ENCODE peak calls at places on chromosome 17, in seven cellular contexts. H, M, J, K, L, O and V are unnamed samples.

GRCh38 chr17:27868565-27868964 is 24.6 kb downstream of the LYRM9 start:
- DNase-seq in J (no peak), L (no peak), H (no peak), K (no peak), O (no peak), M (no peak), V (peak)

GRCh38 chr17:46879101-46879500 is 27.7 kb downstream of the WNT9B start:
- DNase-seq in L (no peak), J (no peak), H (no peak), O (no peak), M (no peak), K (no peak), V (no peak)

GRCh38 chr17:9872852-9873251 is 32.2 kb downstream of the RCVRN start:
- DNase-seq in J (no peak), L (no peak), K (no peak), M (no peak), O (no peak), H (no peak), V (no peak)

GRCh38 chr17:78745407-78746088 is 36.5 kb downstream of the CYTH1 start:
- DNase-seq in H (no peak), L (peak), J (no peak), M (no peak), O (no peak), K (no peak), V (peak)

GRCh38 chr17:80153004-80153403 is 6.1 kb upstream of the EIF4A3 start:
- DNase-seq in J (no peak), L (no peak), K (no peak), M (no peak), O (peak), H (no peak), V (no peak)

GRCh38 chr17:65468321-65468720 is 93.1 kb downstream of the AXIN2 start:
- DNase-seq in J (no peak), K (no peak), O (no peak), L (no peak), M (no peak), H (no peak), V (no peak)

GRCh38 chr17:37774508-37774907 is 29.6 kb upstream of the HNF1B start:
- DNase-seq in J (no peak), L (no peak), H (no peak), K (no peak), M (no peak), O (peak), V (no peak)

GRCh38 chr17:55348749-55349354 is 72.8 kb downstream of the MMD start:
- DNase-seq in J (peak), L (peak), O (no peak), M (no peak), H (peak), K (peak), V (peak)

GRCh38 chr17:28901866-28902818 is 737 bp downstream of the DHRS13 start:
- DNase-seq in H (no peak), O (no peak), K (peak), M (no peak), J (peak), L (no peak), V (peak)

GRCh38 chr17:17511293-17511741 is 15.1 kb upstream of the RASD1 start:
- DNase-seq in K (no peak), H (no peak), O (no peak), M (no peak), L (no peak), J (no peak), V (no peak)

GRCh38 chr17:11853321-11854151 is 143.7 kb downstream of the ZNF18 start:
- DNase-seq in H (no peak), K (no peak), M (no peak), L (no peak), O (no peak), J (no peak), V (no peak)

GRCh38 chr17:30232015-30232821 is 3.3 kb downstream of the SLC6A4 start:
- DNase-seq in H (no peak), O (no peak), L (no peak), M (no peak), K (no peak), J (no peak), V (no peak)

GRCh38 chr17:49694847-49695697 is 12.7 kb downstream of the SLC35B1 start:
- DNase-seq in L (peak), J (peak), O (no peak), H (no peak), K (peak), M (no peak), V (peak)

GRCh38 chr17:59756236-59756818 is 48.9 kb downstream of the VMP1 start:
- DNase-seq in J (no peak), O (no peak), L (peak), K (no peak), H (peak), M (no peak), V (peak)

GRCh38 chr17:78974635-78975591 is 4.8 kb downstream of the LGALS3BP start:
- DNase-seq in L (no peak), M (no peak), K (no peak), O (no peak), J (no peak), H (peak), V (peak)

GRCh38 chr17:703081-703875 is 11.4 kb downstream of the VPS53 start:
- DNase-seq in J (no peak), M (no peak), H (no peak), L (no peak), K (no peak), O (no peak), V (no peak)

GRCh38 chr17:41421116-41421515 is 3.3 kb downstream of the KRT37 start:
- DNase-seq in J (no peak), O (no peak), M (no peak), H (no peak), L (peak), K (no peak), V (peak)

GRCh38 chr17:41420134-41420533 is 4.3 kb downstream of the KRT37 start:
- DNase-seq in K (no peak), J (no peak), L (no peak), M (no peak), O (no peak), H (no peak), V (no peak)

GRCh38 chr17:41419712-41420111 is 4.7 kb downstream of the KRT37 start:
- DNase-seq in K (no peak), L (no peak), M (no peak), O (no peak), H (no peak), J (no peak), V (no peak)

GRCh38 chr17:41421617-41422016 is 2.8 kb downstream of the KRT37 start:
- DNase-seq in J (no peak), H (no peak), L (no peak), K (no peak), O (no peak), M (no peak), V (no peak)

DNA sequence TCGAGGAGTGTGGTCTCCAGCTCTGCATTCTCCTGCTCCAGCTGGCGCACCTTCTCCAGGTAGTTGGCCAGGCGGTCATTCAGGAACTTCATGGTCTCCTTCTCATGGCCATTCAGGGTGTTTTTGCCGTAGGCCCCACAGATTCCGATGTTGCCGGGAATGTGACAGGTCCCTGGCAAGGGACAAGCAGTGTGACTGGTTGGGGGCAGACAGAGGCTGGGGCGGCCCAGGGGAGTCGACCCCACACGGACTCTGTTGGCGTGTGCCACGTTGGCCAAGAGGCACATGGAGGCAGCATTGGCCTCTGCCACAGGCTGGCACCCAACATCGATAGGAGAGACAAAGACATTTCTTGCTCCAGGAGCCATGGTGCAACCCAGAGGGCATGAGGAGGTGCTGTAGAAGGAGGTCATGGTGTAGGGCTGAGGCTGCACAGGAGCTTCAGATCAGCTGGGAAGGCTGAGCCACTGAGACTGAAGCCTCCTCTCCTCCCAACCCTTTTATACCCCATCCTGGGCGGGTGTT is at the start of gene KRT37:
- DNase-seq in O (no peak), K (no peak), M (no peak), H (no peak), J (no peak), L (no peak), V (no peak)
- TF ChIP-seq JUND in O (no peak), K (no peak), M (no peak), H (no peak), J (no peak), L (no peak), V (no peak)

GRCh38 chr17:34892864-34893263 is 68.4 kb downstream of the CCT6B start:
- DNase-seq in M (peak), H (peak), O (no peak), K (peak), L (no peak), J (peak), V (peak)
- TF ChIP-seq JUND in M (no peak), H (no peak), O (no peak), K (no peak), L (no peak), J (no peak), V (no peak)

DNA sequence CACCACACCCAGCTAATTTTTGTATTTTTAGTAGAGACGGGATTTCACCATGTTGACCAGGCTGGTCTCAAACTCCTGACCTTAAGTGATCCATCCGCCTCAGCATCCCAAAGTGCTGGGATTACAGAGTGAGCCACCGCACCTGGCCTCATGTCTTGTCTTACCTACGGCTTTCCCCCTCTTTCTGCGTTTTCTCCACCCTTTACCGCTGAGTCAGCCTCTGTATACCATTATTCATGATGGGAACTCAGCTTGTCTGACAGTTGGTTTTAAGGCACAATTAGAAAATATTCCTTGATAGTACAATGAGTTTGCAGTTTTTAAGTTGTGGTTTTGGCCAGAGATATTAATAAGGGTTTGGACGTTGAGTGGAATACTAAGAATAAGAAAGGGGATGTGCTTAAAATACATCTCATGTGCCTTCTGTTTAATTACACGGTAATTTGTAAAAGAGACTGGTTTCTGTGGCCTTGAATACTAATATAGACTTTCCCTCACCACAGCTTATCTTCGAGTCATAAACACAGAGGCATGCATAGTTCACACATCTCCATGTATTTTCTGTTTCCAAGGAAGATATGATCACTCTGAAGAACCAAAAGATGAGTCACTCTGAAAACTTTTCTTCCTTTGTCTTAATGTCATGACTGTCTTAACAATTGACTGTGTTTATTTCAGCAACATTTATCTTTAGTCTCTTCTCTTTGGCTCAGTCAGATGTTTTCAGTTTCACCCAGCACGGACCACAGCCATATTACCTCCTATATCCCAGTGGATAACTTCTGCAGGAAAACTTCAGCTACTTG is 54.3 kb downstream of the PITPNC1 start:
- DNase-seq in J (no peak), K (peak), L (no peak), M (no peak), H (peak), O (no peak), V (no peak)
- TF ChIP-seq JUND in J (peak), K (peak), L (no peak), M (no peak), H (peak), O (peak), V (no peak)

DNA sequence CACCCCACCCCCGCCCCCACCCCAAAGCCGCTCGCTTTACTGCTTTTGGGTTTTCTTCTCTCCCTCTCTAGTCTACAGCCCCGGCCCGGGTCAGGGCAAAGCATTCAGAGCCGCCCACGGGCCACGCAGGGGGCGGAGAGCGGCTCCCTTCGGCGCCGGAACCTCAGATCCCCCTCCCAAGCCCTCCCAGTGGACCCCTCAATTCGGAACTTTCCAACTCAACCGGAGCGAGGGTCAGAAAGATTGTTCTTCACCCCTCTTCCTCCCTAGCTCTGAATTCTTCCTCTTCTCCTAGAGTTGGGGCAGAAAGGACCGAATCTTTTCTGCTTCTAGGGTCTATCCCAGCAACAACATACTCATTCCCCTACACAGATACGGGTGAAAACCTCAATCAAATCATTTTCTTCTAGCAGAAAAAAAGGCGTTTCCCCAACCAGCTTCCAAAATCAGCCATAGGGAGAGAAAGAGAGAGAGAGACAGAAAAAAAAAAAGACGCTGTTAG is 1.0 kb downstream of the HOXB2 start:
- DNase-seq in M (no peak), O (no peak), J (no peak), K (no peak), L (no peak), H (no peak), V (no peak)
- TF ChIP-seq JUND in M (no peak), O (no peak), J (no peak), K (no peak), L (no peak), H (no peak), V (no peak)

DNA sequence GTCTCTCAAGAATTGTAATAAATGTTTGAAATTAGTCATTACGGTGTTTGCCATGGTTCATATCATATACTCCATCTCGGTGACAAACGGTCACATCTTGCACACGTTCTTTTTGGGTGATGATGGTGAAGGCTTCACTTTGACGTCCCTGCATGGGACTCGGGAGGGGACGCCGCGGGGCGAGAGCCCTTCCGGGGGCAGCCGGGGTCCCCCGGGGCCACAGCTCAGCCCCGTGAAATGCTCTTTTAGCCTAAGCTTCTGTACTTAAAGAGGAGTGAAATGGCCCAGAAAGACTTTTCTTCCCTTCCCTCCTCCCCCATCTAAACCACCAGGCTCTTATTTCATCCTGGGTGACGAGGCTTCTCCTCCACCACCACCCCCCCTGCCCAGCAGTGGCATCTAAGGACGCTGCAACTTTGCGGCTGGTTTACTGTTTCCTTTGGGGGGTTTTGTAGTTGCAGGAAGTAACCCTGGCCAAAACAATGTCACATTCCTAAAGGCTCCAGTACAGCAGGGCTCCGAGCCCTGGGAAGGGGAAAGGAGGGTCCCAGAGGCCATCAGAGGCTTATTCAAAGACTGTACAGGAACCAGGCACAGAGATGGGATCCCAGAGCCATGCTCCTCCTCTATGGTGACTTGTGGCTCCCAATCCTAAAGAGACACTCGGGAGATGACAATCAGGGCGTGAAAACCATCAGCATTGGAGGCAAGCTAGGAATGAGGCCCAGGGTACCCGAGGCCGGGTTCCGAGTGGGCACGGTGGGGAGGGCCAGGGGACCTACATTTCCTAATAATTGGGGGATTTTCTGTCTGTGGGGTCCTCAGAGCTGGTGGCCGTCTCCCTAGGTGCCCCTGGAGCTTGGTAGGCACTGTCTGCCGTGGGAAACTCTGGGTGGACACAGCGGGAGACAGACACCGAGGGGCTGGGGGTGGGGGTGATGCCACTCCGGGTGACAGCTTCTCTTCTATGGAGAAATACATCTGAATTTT is 312.8 kb upstream of the TNRC6C start:
- DNase-seq in L (no peak), H (no peak), O (no peak), M (no peak), J (no peak), K (no peak), V (no peak)
- TF ChIP-seq JUND in L (no peak), H (no peak), O (no peak), M (no peak), J (no peak), K (no peak), V (no peak)

DNA sequence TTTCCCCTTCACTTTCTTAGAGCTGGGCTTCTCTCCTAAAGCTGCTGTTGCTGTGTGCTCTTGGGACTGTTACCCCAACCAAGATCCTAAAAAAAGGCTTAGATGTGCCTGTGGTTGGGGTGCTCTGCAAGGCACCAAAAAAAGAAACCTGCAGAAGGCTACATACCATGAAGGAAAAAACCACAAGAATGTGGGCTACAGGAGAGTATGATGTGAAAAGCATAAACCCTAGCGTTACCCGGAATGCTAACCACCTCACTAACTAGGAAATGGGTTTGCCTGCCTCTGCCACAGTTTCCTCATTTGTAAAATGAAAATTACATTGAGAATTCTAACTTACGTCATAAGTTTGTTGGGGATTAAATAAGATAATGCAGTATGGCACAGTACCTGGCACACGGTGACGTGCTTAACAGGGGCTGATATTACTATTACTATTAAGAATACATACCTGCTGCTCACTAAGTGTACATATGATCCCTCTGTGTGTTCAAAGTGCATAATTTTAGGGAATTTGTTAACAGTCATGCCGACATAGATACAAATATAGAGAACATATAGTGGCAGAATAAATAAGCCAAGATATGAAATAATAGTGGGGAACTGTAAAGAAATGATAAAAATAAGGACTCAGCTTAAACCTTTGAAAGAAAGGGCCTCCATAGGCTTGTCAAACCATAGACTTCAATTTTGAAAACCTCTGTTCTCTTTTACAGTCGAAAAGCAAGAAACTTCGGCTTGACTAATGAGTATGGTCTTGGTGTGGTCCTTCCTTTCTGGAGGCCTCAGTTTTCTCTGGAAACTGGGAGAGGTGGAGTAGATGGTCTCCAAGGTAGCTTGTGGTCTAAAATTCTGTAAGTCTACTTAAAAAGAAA is 177.8 kb upstream of the TBX2 start:
- DNase-seq in L (no peak), O (no peak), H (no peak), K (no peak), J (no peak), M (no peak), V (no peak)
- TF ChIP-seq JUND in L (no peak), O (no peak), H (no peak), K (no peak), J (no peak), M (no peak), V (no peak)

DNA sequence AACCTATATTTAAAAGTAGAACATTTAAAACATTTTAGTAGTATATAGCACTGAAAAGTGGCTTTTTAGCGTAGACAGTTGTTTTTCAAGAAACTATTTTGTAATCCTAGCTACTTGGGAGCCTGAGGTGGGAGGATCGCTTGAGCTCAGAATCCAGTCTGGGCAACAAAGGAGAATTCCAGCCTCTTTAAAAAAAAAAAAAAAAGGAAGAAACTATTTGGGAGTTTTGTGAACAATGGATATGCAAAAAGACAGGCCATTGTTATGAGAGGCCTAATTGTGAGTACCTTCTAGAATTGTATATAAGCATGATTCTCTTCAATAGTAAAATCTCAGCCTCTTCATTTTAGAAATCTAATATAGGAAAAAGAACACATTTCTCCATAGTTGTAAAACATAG is 17.6 kb downstream of the OMG start:
- DNase-seq in K (no peak), L (no peak), M (peak), H (no peak), J (no peak), O (no peak), V (no peak)
- TF ChIP-seq JUND in K (no peak), L (no peak), M (no peak), H (no peak), J (no peak), O (no peak), V (no peak)